ENCODE peak calls at places on chromosome 6, in four cellular contexts. P, X, L and C are unnamed samples.

GRCh38 chr6:160911949-160912348 is 79.6 kb upstream of the MAP3K4 start:
- DNase-seq in P (no peak), X (no peak), L (no peak), C (no peak)

GRCh38 chr6:31122803-31123706 is 2.8 kb upstream of the CDSN start:
- DNase-seq in P (no peak), X (peak), L (no peak), C (no peak)

GRCh38 chr6:144215402-144215931 is 65.2 kb downstream of the STX11 start:
- DNase-seq in P (peak), X (no peak), L (no peak), C (peak)

GRCh38 chr6:3835055-3835731 is 14.0 kb upstream of the FAM50B start:
- DNase-seq in P (no peak), X (peak), L (no peak), C (no peak)

GRCh38 chr6:137415127-137415833 is 78.9 kb downstream of the OLIG3 start:
- DNase-seq in P (peak), X (peak), L (peak), C (peak)

GRCh38 chr6:106466211-106466610 is 105.7 kb downstream of the CRYBG1 start:
- DNase-seq in P (no peak), X (no peak), L (no peak), C (no peak)

GRCh38 chr6:31582230-31582601 is at the start of gene LTB:
- DNase-seq in P (no peak), X (no peak), L (no peak), C (no peak)

GRCh38 chr6:134511984-134512383 is 194.1 kb upstream of the SGK1 start:
- DNase-seq in P (no peak), X (no peak), L (no peak), C (no peak)

GRCh38 chr6:132819405-132820145 is 5.2 kb downstream of the RPS12 start:
- DNase-seq in P (no peak), X (no peak), L (no peak), C (no peak)

GRCh38 chr6:30942338-30943060 is 1.7 kb downstream of the MUCL3 start:
- DNase-seq in P (no peak), X (peak), L (peak), C (no peak)

GRCh38 chr6:39137235-39137634 is 22.2 kb upstream of the SAYSD1 start:
- DNase-seq in P (no peak), X (peak), L (peak), C (no peak)

GRCh38 chr6:52475307-52475706 is 55.2 kb downstream of the EFHC1 start:
- DNase-seq in P (no peak), X (no peak), L (no peak), C (no peak)

GRCh38 chr6:35363293-35363750 is 21.0 kb downstream of the PPARD start:
- DNase-seq in P (no peak), X (no peak), L (peak), C (no peak)

GRCh38 chr6:90326404-90327057 is 29.9 kb upstream of the BACH2 start:
- DNase-seq in P (no peak), X (no peak), L (no peak), C (no peak)

GRCh38 chr6:22880686-22881433 is 311.5 kb downstream of the HDGFL1 start:
- DNase-seq in P (no peak), X (peak), L (peak), C (no peak)

GRCh38 chr6:12990162-12990561 is 273.6 kb downstream of the PHACTR1 start:
- DNase-seq in P (no peak), X (no peak), L (no peak), C (no peak)

GRCh38 chr6:159095561-159096095 is 50.8 kb upstream of the TAGAP start:
- DNase-seq in P (no peak), X (no peak), L (no peak), C (no peak)

GRCh38 chr6:30317913-30318589 is 8.7 kb upstream of the TRIM39 start:
- DNase-seq in P (no peak), X (no peak), L (no peak), C (no peak)

GRCh38 chr6:136526196-136526930 is 23.9 kb downstream of the MAP7 start:
- DNase-seq in P (no peak), X (peak), L (no peak), C (peak)

GRCh38 chr6:168468046-168468445 is 27.1 kb downstream of the SMOC2 start:
- DNase-seq in P (no peak), X (no peak), L (no peak), C (no peak)

GRCh38 chr6:36713846-36714245 is 16.2 kb downstream of the RAB44 start:
- DNase-seq in P (no peak), X (no peak), L (no peak), C (no peak)

GRCh38 chr6:10414766-10415592 is at the start of gene TFAP2A:
- DNase-seq in P (no peak), X (peak), L (peak), C (no peak)

GRCh38 chr6:154567695-154568220 is 57.3 kb upstream of the CNKSR3 start:
- DNase-seq in P (no peak), X (no peak), L (no peak), C (no peak)

GRCh38 chr6:87789198-87789899 is 87.3 kb upstream of the AKIRIN2 start:
- DNase-seq in P (no peak), X (peak), L (peak), C (no peak)

GRCh38 chr6:134640975-134641429 is 308.9 kb downstream of the ALDH8A1 start:
- DNase-seq in P (peak), X (peak), L (peak), C (peak)

GRCh38 chr6:93567164-93567563 is 147.8 kb upstream of the EPHA7 start:
- DNase-seq in P (no peak), X (no peak), L (no peak), C (no peak)

GRCh38 chr6:32973144-32973854 is 4.9 kb downstream of the BRD2 start:
- DNase-seq in P (peak), X (peak), L (no peak), C (no peak)

GRCh38 chr6:123715243-123715863 is 78.6 kb upstream of the TRDN start:
- DNase-seq in P (no peak), X (peak), L (no peak), C (peak)
- TF ChIP-seq CTCF in P (peak), X (peak), L (peak), C (peak)

GRCh38 chr6:84228198-84228543 is 728 bp upstream of the CEP162 start:
- DNase-seq in P (no peak), X (no peak), L (no peak), C (no peak)
- TF ChIP-seq CTCF in P (no peak), X (no peak), L (no peak), C (no peak)

GRCh38 chr6:142408409-142408808 is 106.6 kb downstream of the ADGRG6 start:
- DNase-seq in P (no peak), X (no peak), L (no peak), C (no peak)
- TF ChIP-seq CTCF in P (no peak), X (no peak), L (no peak), C (no peak)

GRCh38 chr6:149897855-149898744 is at the start of gene RAET1E:
- DNase-seq in P (no peak), X (no peak), L (no peak), C (no peak)
- TF ChIP-seq CTCF in P (no peak), X (peak), L (peak), C (no peak)

GRCh38 chr6:15485875-15486274 is 177.0 kb downstream of the DTNBP1 start:
- DNase-seq in P (no peak), X (no peak), L (no peak), C (no peak)

GRCh38 chr6:15484115-15484514 is 178.7 kb downstream of the DTNBP1 start:
- DNase-seq in P (no peak), X (no peak), L (no peak), C (no peak)

GRCh38 chr6:15490242-15491100 is 172.4 kb downstream of the DTNBP1 start:
- DNase-seq in P (no peak), X (no peak), L (no peak), C (no peak)

GRCh38 chr6:15489563-15489962 is 173.3 kb downstream of the DTNBP1 start:
- DNase-seq in P (peak), X (no peak), L (no peak), C (no peak)

GRCh38 chr6:15487262-15487661 is 175.6 kb downstream of the DTNBP1 start:
- DNase-seq in P (no peak), X (no peak), L (no peak), C (no peak)
- TF ChIP-seq CTCF in P (no peak), X (no peak), L (no peak), C (no peak)

GRCh38 chr6:70208235-70208790 is 94.6 kb downstream of the COL9A1 start:
- DNase-seq in P (no peak), X (no peak), L (no peak), C (no peak)

GRCh38 chr6:70215460-70215859 is 87.4 kb downstream of the COL9A1 start:
- DNase-seq in P (no peak), X (no peak), L (no peak), C (no peak)

DNA sequence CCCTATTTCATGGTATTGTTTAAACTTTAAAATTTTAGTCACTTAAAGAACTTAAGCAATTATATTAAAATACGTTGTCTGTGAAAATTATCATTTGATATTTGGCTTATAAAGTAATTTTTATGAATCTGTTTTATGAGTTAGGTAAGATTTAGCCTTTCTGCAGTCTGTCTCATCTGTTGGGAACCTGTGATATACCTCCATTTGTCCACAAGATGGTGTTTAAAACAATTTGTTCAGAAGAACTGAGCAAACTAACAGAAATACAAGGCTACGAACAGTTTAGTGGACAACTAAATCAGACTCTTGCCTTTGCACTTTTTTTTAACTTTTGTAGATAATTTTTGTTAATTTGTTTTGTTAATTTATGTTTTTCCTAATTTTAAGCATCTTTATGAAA is 92.4 kb downstream of the COL9A1 start:
- DNase-seq in P (peak), X (peak), L (no peak), C (peak)
- TF ChIP-seq CTCF in P (peak), X (peak), L (no peak), C (peak)

DNA sequence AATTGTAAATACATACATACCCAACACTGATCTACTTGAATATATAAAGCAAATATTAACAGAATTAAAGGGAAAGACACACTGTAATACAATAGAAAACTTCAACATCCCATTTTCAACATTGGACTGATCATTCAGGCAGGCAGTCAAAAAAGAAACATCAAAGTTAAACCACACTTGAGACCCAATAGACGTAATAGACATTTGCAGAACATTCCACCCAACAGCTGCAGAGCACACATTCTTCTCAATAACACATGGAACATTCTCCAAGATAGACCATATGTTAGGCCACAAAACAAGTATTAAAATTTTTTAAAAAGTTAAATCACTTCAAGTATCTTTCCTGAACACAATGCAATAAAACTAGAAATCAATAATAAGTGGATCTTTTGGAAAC is 698.2 kb downstream of the COL12A1 start:
- DNase-seq in P (no peak), X (no peak), L (no peak), C (no peak)
- TF ChIP-seq CTCF in P (no peak), X (no peak), L (no peak), C (no peak)

GRCh38 chr6:113570651-113571050 is 286.5 kb upstream of the MARCKS start:
- DNase-seq in P (no peak), X (no peak), L (no peak), C (no peak)
- TF ChIP-seq CTCF in P (no peak), X (no peak), L (no peak), C (no peak)